ENCODE peak calls at places on chromosomes 4 and X, in four cellular contexts. B, N, X and A are unnamed samples. For H3K27me3, the result is how much of the 10 kb centered on the place peaks cover.

GRCh38 chr4:153040677-153041076 is 104.6 kb downstream of the FHDC1 start:
- DNase-seq in X (no peak), B (no peak), N (no peak), A (no peak)

GRCh38 chrX:39245024-39245423 is 443.8 kb downstream of the MID1IP1 start:
- DNase-seq in X (no peak), N (no peak), B (no peak), A (no peak)

GRCh38 chrX:145923376-145923775 is 105.7 kb downstream of the SLITRK2 start:
- DNase-seq in B (no peak), N (no peak), X (no peak), A (no peak)

GRCh38 chr4:100106982-100107381 is 83.3 kb downstream of the DDIT4L start:
- DNase-seq in X (no peak), N (no peak), B (no peak), A (peak)

GRCh38 chr4:118557298-118557851 is 127.8 kb upstream of the METTL14 start:
- DNase-seq in N (peak), B (no peak), X (peak), A (peak)

GRCh38 chr4:26010266-26010665 is 96.2 kb downstream of the SMIM20 start:
- DNase-seq in B (no peak), X (no peak), N (peak), A (no peak)

GRCh38 chr4:151409470-151410313 is 716 bp downstream of the FHIP1A start:
- DNase-seq in B (peak), X (peak), N (no peak), A (no peak)

GRCh38 chr4:1264942-1265341 is 16.0 kb upstream of the CTBP1 start:
- DNase-seq in X (no peak), B (no peak), N (no peak), A (no peak)

GRCh38 chrX:11944486-11944885 is 186.4 kb downstream of the MSL3 start:
- DNase-seq in B (peak), X (peak), N (peak), A (peak)

DNA sequence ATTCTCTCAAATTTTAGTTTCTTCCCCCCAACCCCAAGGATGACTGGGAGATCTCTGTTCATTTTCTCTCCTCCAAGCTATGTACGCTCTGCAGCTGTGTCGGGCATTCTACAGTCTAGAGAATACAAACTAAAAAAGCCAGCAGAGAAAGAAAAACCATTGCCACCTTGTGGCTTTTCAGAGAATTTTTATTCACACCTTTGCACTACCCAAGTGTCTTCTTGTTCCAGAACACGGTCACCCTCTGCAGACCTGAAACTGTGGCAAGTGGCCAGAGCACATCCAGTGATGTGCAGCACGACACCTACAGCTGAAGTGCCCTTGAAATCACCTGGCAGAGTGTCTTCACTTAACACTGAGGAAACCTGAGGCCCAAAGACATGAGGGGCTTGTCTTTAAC is 68.6 kb downstream of the CHST7 start:
- DNase-seq in N (no peak), X (peak), B (peak), A (no peak)
- TF ChIP-seq CTCF in N (no peak), X (peak), B (peak), A (peak)

DNA sequence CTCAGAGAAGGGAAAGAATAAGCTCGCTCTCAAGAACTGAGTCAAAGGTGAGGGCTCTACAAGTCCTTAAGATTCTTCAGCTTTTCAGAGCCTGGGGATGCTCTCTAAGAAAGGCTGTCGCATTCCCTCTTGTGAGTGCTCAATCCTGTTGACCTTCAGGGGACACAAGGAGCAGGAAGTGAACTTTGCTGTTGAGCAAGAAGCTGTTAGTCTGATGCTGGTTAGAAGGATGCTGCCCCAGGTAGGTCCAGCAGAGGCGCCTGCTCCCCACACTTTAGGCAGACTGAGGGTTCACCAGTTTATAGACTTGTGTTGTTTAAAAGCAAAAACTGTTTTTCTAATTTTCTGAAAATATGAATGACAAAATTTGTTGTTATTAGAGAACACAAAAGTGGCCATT is 125.4 kb upstream of the SPOCK3 start:
- DNase-seq in N (no peak), B (no peak), X (no peak), A (no peak)
- H3K4me3 ChIP-seq in N (no peak), B (no peak), X (no peak), A (no peak)

GRCh38 chrX:153463031-153463430 is 7.3 kb downstream of the HAUS7 start:
- DNase-seq in B (no peak), N (no peak), X (no peak), A (no peak)

GRCh38 chrX:153460826-153461225 is 9.6 kb downstream of the HAUS7 start:
- DNase-seq in X (peak), B (peak), N (no peak), A (no peak)

GRCh38 chrX:153463556-153463955 is 6.8 kb downstream of the HAUS7 start:
- DNase-seq in B (no peak), X (no peak), N (no peak), A (no peak)

GRCh38 chrX:153464116-153464515 is 6.3 kb downstream of the HAUS7 start:
- DNase-seq in X (no peak), N (no peak), B (no peak), A (no peak)

DNA sequence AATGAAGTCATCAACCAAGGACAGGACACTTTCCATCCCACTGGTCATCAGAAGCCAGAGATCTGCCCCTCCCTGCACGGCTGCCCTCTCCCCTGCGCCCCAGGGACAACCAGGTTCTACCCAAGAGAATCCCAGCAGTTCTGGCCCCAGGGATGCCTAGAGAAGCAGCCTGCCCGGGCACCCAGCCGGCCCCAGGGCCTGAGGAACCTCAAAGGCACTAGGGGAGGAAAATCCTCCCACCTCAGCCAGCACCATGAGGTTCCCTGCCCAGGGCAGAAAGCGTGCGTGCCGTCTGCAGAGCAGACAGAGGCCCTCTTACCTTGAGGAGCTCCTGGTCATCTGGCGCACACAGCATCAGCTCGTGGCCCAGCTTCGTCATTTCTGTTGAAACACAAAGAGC is 8.1 kb downstream of the HAUS7 start:
- DNase-seq in N (no peak), X (no peak), B (no peak), A (no peak)
- H3K27me3 ChIP-seq in N (under half), X (under half), B (under half), A (under half)

GRCh38 chrX:118945921-118946320 is 28.5 kb upstream of the LONRF3 start:
- DNase-seq in B (no peak), N (no peak), X (no peak), A (no peak)

GRCh38 chrX:118941147-118941546 is 33.3 kb upstream of the LONRF3 start:
- DNase-seq in X (no peak), N (no peak), B (no peak), A (no peak)

GRCh38 chrX:118948270-118948669 is 26.1 kb upstream of the LONRF3 start:
- DNase-seq in X (no peak), B (no peak), N (no peak), A (no peak)

GRCh38 chrX:118943102-118943501 is 31.3 kb upstream of the LONRF3 start:
- DNase-seq in N (no peak), B (no peak), X (no peak), A (no peak)
- TF ChIP-seq CTCF in N (no peak), B (no peak), X (no peak), A (no peak)

DNA sequence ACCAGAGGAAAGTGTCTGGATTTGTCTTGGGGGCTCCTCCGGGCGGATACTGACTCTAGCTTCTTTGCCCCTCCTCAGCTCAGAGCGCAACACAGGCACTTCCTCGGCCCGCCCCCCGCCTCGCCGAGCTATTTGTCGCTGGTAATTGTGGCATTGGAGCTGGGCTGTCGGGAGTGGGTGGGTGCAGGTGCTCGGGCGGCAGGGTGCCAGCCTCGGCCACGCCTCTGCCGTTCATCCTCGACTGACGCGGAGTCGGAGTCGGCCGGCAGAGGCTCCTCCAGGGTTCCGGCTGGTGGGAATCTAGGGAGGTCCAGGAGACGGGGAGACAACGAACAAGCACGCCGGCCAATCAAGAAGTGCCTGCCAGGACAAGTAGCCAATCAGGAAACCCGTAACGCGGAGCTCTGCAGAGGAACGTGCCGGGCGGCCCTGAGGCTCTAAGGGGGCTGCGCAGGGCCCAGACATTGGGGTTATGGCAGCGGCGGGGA is 3.9 kb upstream of the SYN1 start:
- DNase-seq in B (peak), X (peak), N (peak), A (peak)
- H3K4me3 ChIP-seq in B (peak), X (peak), N (peak), A (peak)

DNA sequence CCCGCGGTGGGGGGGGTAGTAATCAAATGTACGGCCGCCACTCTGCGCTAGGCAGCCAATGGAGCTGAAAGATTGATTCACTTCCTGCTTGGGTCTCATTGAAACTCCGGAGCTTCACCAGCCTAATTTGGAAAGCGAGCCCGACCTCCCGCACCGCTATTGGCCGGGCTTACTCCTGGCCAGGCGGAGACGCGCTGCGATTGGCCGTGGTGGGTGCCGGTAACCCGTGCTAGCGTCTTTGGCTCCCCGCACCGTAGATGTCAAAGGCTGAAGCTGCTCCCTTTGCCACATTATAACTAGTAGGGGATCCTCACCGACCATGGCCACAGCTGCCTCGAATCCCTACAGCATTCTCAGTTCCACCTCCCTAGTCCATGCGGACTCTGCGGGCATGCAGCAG is at the start of gene POU3F4:
- DNase-seq in N (peak), B (no peak), X (no peak), A (no peak)
- H3K27me3 ChIP-seq in N (under half), B (half or more), X (half or more), A (under half)

DNA sequence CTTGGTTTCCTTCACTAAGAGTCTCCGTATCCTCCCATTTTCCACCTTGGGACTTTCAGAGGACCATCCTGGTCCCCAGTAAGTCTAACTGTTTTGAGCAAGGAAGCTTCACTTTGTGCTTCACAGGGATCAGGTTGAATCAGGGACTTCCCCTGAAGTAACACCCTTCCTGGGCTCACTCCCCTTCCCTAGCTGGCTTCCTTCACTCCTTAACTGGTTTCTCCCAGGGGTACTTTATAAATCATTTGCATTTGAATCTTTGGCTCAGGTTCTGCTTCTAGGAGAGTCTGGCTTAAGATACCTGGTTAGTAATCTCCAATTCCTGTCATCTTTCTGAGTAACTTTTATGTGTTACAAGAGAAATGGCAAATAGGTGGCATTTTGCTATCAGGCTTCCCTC is 24.5 kb upstream of the GRIA2 start:
- DNase-seq in X (no peak), N (no peak), B (no peak), A (no peak)
- TF ChIP-seq CTCF in X (no peak), N (no peak), B (no peak), A (no peak)

GRCh38 chr4:189202869-189203271 is 737.8 kb upstream of the FRG1 start:
- DNase-seq in X (peak), B (no peak), N (peak), A (no peak)
- H3K4me3 ChIP-seq in X (no peak), B (no peak), N (no peak), A (no peak)

DNA sequence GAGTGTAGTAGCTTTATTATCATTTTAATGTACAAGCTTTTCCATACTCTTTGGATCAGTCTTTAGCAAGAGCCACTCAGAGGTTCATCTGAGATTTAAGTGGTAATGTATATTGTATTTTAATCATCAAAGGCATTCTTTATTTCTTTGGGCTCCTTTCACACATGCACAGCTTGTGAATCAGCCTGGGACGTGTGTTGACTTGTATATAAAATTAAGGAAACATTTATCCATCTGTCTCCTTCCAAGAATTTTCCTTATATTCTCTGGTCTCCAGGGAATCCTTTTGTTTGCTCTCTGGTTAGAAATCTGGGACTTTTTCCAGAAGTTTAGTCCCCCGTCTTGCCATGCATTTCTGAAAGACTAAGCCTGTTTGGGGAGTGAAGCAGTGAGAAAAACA is 212.3 kb downstream of the DCAF12L2 start:
- DNase-seq in X (no peak), B (no peak), N (no peak), A (no peak)
- H3K27me3 ChIP-seq in X (under half), B (under half), N (under half), A (under half)

GRCh38 chr4:41203169-41203568 is 11.2 kb downstream of the APBB2 start:
- DNase-seq in B (no peak), X (peak), N (peak), A (no peak)

GRCh38 chr4:41203841-41204240 is 10.5 kb downstream of the APBB2 start:
- DNase-seq in N (no peak), X (no peak), B (no peak), A (no peak)

GRCh38 chr4:41205854-41206460 is 8.4 kb downstream of the APBB2 start:
- DNase-seq in X (no peak), N (no peak), B (no peak), A (no peak)

GRCh38 chr4:41205130-41205529 is 9.2 kb downstream of the APBB2 start:
- DNase-seq in B (no peak), X (no peak), N (no peak), A (no peak)

DNA sequence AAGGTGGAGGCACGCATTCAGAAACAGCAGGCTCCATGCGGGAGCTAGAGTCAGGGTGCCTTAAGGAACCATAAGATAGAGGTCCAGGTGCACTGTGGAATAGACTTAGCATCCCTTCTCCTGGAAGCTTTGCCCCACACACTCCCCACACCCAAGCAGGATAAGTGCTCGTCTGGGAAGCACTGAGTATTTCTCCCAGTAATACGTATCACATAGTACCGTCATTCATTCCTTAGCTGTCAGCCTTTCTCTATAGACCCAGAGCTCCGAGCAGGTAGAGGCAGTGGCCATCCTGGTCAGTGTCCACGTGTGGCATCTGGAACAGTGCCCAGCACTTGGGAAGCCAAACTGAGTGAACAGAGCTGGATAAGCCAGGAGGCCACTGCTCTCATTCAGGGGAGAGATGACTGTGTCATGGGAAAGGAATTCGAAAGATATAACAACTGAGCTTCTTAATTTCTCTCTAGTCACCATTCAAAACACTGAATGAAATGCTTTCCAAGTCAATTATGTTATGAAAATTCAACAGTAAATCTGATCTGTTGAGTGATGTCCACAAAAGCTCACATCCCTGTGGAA is 9.9 kb downstream of the APBB2 start:
- DNase-seq in B (no peak), X (peak), N (peak), A (peak)
- TF ChIP-seq CTCF in B (no peak), X (no peak), N (no peak), A (no peak)